ENCODE peak calls at places on chromosomes 3 and 15, in four cellular contexts. Y is H54, A is esophagus squamous epithelium, X is HCT116. Z is an unnamed sample.

GRCh38 chr15:40825661-40826088 is 2.8 kb downstream of the PPP1R14D start:
- DNase-seq in Y (no peak), A (no peak), X (no peak), Z (no peak)

GRCh38 chr3:188286087-188286513 is 132.1 kb downstream of the LPP start:
- DNase-seq in Y (peak), A (no peak), X (peak), Z (peak)

GRCh38 chr3:192687488-192688152 is 39.7 kb downstream of the FGF12 start:
- DNase-seq in Y (no peak), A (no peak), X (no peak), Z (no peak)

GRCh38 chr3:167861649-167862048 is 126.1 kb downstream of the SERPINI1 start:
- DNase-seq in Y (no peak), A (no peak), X (no peak), Z (no peak)

GRCh38 chr3:52367891-52368880 is 52.1 kb downstream of the DNAH1 start:
- DNase-seq in Y (no peak), A (no peak), X (no peak), Z (no peak)

GRCh38 chr15:92011611-92012367 is 158.3 kb downstream of the SLCO3A1 start:
- DNase-seq in Y (peak), A (no peak), X (no peak), Z (no peak)

GRCh38 chr3:72345237-72345878 is 502.9 kb downstream of the SHQ1 start:
- DNase-seq in Y (no peak), A (no peak), X (no peak), Z (no peak)

GRCh38 chr3:141051641-141052569 is 758 bp downstream of the SPSB4 start:
- DNase-seq in Y (no peak), A (no peak), X (no peak), Z (no peak)

GRCh38 chr3:63993653-63994079 is 29.6 kb downstream of the PSMD6 start:
- DNase-seq in Y (peak), A (peak), X (peak), Z (peak)

GRCh38 chr3:156211583-156211982 is 91.2 kb downstream of the KCNAB1 start:
- DNase-seq in Y (peak), A (no peak), X (no peak), Z (no peak)

GRCh38 chr3:39467394-39468107 is at the start of gene MOBP:
- DNase-seq in Y (no peak), A (no peak), X (no peak), Z (no peak)

GRCh38 chr3:177694951-177695350 is 497.7 kb upstream of the TBL1XR1 start:
- DNase-seq in Y (no peak), A (no peak), X (no peak), Z (no peak)

GRCh38 chr15:101698314-101698713 is 26.0 kb downstream of the TARS3 start:
- DNase-seq in Y (no peak), A (no peak), X (no peak), Z (no peak)

GRCh38 chr3:161498259-161498921 is 1.8 kb downstream of the OTOL1 start:
- DNase-seq in Y (no peak), A (no peak), X (no peak), Z (no peak)

GRCh38 chr3:152338159-152338720 is 69.5 kb downstream of the MBNL1 start:
- DNase-seq in Y (no peak), A (no peak), X (no peak), Z (no peak)

DNA sequence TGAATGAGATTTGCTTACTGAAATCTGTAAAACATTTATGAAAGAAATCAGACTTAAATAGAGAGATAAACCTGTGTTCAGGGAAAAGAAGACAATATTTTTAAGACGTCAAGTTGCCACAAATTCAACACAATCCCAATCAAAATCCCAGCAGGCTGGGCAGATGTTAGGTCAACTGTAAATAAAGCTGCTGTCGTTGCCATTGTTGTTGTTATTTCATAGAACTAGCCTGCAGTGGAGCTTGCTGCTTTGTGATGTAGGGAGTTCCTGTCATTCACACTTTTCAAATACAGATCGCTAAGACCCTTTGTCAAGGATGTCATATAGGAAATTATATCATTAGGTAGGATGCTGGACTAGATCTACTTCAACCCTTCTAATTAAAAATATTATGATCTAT is 123.1 kb downstream of the NEO1 start:
- DNase-seq in Y (no peak), A (no peak), X (no peak), Z (no peak)
- TF ChIP-seq POLR2A in Y (no peak), A (no peak), X (no peak), Z (no peak)

DNA sequence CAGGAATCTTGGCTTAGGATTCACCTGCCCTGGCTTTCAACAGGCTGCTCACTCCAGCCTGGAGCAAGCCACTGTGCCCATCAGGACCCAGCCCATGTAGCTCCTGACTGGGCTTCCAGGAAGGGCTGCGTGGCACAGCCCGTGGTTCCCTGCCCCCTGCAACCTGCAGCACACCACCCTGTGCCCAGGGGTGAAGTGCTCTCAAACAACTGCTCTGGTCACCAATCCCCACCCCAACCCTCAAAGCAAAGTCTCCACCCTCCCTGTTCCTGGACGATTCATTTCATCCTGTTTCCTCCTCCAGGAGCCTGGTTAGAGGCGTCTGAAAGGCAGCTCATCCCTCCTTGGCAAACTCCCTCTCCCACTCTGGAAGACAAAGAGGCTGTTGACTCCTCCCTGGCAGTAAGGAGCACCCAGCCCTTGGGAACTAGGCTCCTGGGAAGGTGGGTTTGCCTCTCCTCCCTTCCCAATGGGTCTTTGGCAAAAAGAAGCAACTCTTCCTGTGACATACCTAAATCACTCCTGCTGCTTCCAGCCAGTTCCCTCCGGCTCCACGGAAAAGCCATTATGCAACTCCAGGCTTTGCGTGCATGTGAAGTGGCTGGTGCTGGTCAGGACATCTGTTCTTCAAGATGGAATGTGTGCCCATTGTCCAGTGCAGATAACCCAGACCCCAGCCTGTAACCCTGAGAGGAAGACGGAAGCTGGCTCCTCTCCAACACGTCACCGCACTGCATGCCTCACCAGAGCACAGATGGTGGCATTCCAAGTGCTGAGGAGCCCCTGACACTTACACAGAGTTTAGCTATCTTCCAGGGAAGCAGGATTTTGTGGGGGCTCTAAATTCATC is 29.1 kb upstream of the VIPR1 start:
- DNase-seq in Y (no peak), A (no peak), X (no peak), Z (no peak)
- TF ChIP-seq POLR2A in Y (no peak), A (no peak), X (no peak), Z (no peak)

GRCh38 chr15:52288051-52288942 is 7.3 kb downstream of the MYO5C start:
- DNase-seq in Y (no peak), A (no peak), X (no peak), Z (no peak)
- TF ChIP-seq POLR2A in Y (no peak), A (no peak), X (no peak), Z (no peak)

GRCh38 chr15:74842581-74843444 is at the start of gene ULK3:
- DNase-seq in Y (peak), A (peak), X (peak), Z (peak)
- TF ChIP-seq POLR2A in Y (peak), A (peak), X (peak), Z (peak)

GRCh38 chr15:99014803-99015676 is 7.4 kb upstream of the PGPEP1L start:
- DNase-seq in Y (peak), A (no peak), X (peak), Z (no peak)
- TF ChIP-seq POLR2A in Y (no peak), A (peak), X (no peak), Z (no peak)

GRCh38 chr15:78567541-78567940 is 2.2 kb downstream of the CHRNA5 start:
- DNase-seq in Y (no peak), A (no peak), X (no peak), Z (no peak)

GRCh38 chr15:78564743-78565096 is 600 bp upstream of the CHRNA5 start:
- DNase-seq in Y (no peak), A (no peak), X (no peak), Z (no peak)

GRCh38 chr15:78563092-78563491 is 2.2 kb upstream of the CHRNA5 start:
- DNase-seq in Y (no peak), A (no peak), X (no peak), Z (no peak)

GRCh38 chr15:78565951-78566774 is 843 bp downstream of the CHRNA5 start:
- DNase-seq in Y (peak), A (no peak), X (no peak), Z (no peak)

DNA sequence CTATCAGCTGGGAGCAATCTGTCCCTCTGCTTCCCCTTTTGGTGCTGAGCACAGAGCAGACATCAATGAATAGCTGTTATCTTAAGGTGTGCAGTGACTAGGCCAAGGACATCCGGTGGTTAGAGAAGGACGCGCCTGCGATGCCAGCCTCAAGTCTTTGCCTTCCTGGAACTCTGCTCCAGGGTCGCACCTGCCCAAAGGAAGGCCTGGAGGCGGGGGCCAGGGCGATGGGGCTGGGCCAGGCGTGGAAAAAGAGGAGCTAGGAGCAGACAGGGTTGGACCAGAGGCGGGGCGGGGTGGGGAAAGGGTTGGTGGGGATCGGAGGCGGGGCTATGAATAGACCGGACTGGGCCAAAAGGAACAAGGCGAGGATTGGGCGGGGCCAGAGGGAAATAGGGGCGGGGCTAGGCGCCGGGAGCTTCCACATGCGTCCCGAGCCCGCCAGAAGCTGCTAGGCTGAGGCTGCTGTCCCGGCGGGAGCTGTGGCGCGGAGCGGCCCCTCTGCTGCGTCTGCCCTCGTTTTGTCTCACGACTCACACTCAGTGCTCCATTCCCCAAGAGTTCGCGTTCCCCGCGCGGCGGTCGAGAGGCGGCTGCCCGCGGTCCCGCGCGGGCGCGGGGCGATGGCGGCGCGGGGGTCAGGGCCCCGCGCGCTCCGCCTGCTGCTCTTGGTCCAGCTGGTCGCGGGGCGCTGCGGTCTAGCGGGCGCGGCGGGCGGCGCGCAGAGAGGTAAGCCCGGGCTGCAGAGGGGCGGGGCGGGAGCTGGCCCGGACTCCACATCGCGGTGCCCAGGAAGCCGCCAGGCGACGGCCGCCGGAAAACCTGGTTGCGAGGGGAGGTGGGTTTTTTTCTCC is at the start of gene CHRNA5:
- DNase-seq in Y (peak), A (peak), X (peak), Z (peak)
- TF ChIP-seq POLR2A in Y (peak), A (no peak), X (peak), Z (no peak)

DNA sequence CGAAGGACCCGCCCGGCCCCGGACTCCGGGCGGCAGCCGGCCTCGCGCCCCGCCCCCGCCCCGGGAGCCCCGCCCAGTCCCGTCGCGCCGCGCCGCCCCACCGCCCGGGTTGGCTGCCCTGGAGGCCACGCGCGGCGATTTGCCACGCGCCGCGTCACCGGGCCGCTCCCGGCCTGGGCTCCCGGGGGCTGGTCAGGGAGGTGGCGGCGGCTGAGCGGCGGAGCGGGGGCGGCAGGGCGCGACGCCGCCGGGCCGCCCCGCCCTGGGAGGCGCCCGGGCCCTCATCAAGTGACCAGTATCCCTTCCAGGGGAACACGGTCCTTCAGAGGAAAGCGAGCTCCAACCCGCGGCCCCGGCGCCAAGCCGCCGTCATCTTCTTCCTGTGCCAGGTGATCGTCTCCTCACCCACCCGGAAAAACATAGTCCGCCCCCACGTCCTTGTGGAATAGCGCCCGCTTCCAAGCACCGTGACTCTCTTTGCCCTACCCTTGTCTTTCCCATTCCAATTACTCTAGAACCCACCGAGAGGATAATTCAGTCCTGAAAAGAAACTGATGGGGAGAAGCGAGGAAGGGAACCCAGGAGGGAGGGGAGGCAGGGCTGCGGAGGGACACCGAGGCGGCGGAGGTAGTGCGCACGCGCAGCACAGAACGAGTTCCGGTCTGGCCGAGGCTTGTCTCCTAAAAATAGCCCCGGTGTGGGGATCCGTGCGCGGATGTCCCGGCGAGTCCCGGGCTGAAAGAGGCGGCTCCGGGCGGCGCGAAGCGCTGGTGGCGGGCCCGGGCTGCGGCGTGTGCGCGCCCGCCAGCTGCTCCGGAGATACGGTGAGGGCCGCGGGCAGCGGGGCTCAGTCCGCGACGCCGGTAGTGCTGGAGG is at the start of gene MEF2A:
- DNase-seq in Y (peak), A (peak), X (peak), Z (peak)
- TF ChIP-seq POLR2A in Y (peak), A (peak), X (peak), Z (no peak)

GRCh38 chr15:68791431-68792283 is 29.0 kb downstream of the ANP32A start:
- DNase-seq in Y (no peak), A (no peak), X (no peak), Z (no peak)
- TF ChIP-seq POLR2A in Y (no peak), A (no peak), X (no peak), Z (no peak)

GRCh38 chr15:63071288-63071909 is 28.9 kb downstream of the TPM1 start:
- DNase-seq in Y (no peak), A (no peak), X (no peak), Z (no peak)

GRCh38 chr15:63072023-63072650 is 29.6 kb downstream of the TPM1 start:
- DNase-seq in Y (no peak), A (no peak), X (no peak), Z (no peak)

GRCh38 chr15:63069616-63069952 is 27.0 kb downstream of the TPM1 start:
- DNase-seq in Y (no peak), A (no peak), X (no peak), Z (no peak)

GRCh38 chr15:63072809-63073277 is 30.3 kb downstream of the TPM1 start:
- DNase-seq in Y (no peak), A (no peak), X (no peak), Z (no peak)

DNA sequence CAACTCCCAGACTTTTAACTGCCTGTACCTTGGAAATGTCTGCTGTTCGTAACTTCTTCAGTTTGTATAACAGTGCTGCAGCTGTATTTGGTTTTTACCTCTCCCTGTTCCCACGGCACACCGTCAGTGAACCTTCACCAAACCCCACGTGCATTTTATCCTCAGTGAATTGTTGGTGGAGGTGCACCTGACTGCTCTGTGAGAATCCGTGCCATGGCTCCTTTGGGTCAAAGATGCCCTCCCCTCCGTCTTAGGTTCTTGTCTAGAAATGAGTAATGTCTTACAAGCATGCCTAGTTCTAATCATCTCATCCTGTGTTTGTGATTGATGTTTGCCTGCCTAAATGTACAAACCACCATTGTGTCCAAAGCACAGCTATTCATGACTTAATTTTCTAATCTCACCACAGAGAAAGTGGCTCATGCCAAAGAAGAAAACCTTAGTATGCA is 28.2 kb downstream of the TPM1 start:
- DNase-seq in Y (no peak), A (no peak), X (no peak), Z (no peak)
- TF ChIP-seq POLR2A in Y (no peak), A (no peak), X (no peak), Z (no peak)